ENCODE peak calls at places on chromosomes 1 and 21, in five cellular contexts. One of them, this sample, is unnamed.

GRCh38 chr1:51559501-51559900 is 40.4 kb upstream of the EPS15 start:
- DNase-seq in ovary: no peak
- DNase-seq in HCT116: no peak
- DNase-seq in heart left ventricle: no peak
- DNase-seq in K562: no peak
- DNase-seq in this sample: no peak

GRCh38 chr21:15483138-15483780 is 246.5 kb upstream of the USP25 start:
- DNase-seq in heart left ventricle: peak; percentile 91
- DNase-seq in ovary: peak; percentile 80
- DNase-seq in HCT116: peak; percentile 74
- DNase-seq in K562: peak; percentile 70
- DNase-seq in this sample: peak; percentile 96

GRCh38 chr1:64917328-64917861 is 49.0 kb downstream of the JAK1 start:
- DNase-seq in ovary: peak; percentile 68
- DNase-seq in HCT116: peak; percentile 83
- DNase-seq in heart left ventricle: peak; percentile 80
- DNase-seq in K562: no peak
- DNase-seq in this sample: peak; percentile 47

GRCh38 chr1:16618719-16619118 is 5.4 kb upstream of the NBPF1 start:
- DNase-seq in ovary: peak; percentile 13
- DNase-seq in HCT116: no peak
- DNase-seq in K562: peak; percentile 62
- DNase-seq in heart left ventricle: peak; percentile 22
- DNase-seq in this sample: no peak

GRCh38 chr1:111758373-111758772 is 2.7 kb downstream of the DDX20 start:
- DNase-seq in HCT116: no peak
- DNase-seq in K562: no peak
- DNase-seq in ovary: no peak
- DNase-seq in heart left ventricle: no peak
- DNase-seq in this sample: no peak

GRCh38 chr1:17909634-17910033 is 154.5 kb downstream of the ACTL8 start:
- DNase-seq in K562: peak; percentile 31
- DNase-seq in heart left ventricle: no peak
- DNase-seq in HCT116: no peak
- DNase-seq in ovary: no peak
- DNase-seq in this sample: peak; percentile 39

GRCh38 chr1:179217943-179218507 is 11.5 kb downstream of the ABL2 start:
- DNase-seq in HCT116: no peak
- DNase-seq in K562: no peak
- DNase-seq in heart left ventricle: no peak
- DNase-seq in ovary: no peak
- DNase-seq in this sample: no peak

GRCh38 chr21:34743831-34744230 is 75.0 kb downstream of the CLIC6 start:
- DNase-seq in HCT116: peak; percentile 24
- DNase-seq in ovary: no peak
- DNase-seq in heart left ventricle: peak; percentile 41
- DNase-seq in K562: no peak
- DNase-seq in this sample: no peak

GRCh38 chr21:33021667-33022066 is 4.1 kb upstream of the OLIG2 start:
- DNase-seq in heart left ventricle: no peak
- DNase-seq in ovary: no peak
- DNase-seq in K562: no peak
- DNase-seq in HCT116: no peak
- DNase-seq in this sample: no peak

GRCh38 chr1:62037274-62037673 is 157.4 kb upstream of the L1TD1 start:
- DNase-seq in heart left ventricle: no peak
- DNase-seq in HCT116: no peak
- DNase-seq in K562: no peak
- DNase-seq in ovary: no peak
- DNase-seq in this sample: no peak

GRCh38 chr1:12511128-12511484 is 106.9 kb downstream of the DHRS3 start:
- DNase-seq in ovary: no peak
- DNase-seq in HCT116: no peak
- DNase-seq in heart left ventricle: no peak
- DNase-seq in K562: no peak
- DNase-seq in this sample: no peak

GRCh38 chr1:12513176-12513575 is 104.8 kb downstream of the DHRS3 start:
- DNase-seq in heart left ventricle: no peak
- DNase-seq in K562: no peak
- DNase-seq in ovary: no peak
- DNase-seq in HCT116: no peak
- DNase-seq in this sample: no peak

GRCh38 chr1:12508849-12509248 is 109.2 kb downstream of the DHRS3 start:
- DNase-seq in HCT116: no peak
- DNase-seq in ovary: no peak
- DNase-seq in K562: no peak
- DNase-seq in heart left ventricle: no peak
- DNase-seq in this sample: no peak

GRCh38 chr1:12514597-12514996 is 103.4 kb downstream of the DHRS3 start:
- DNase-seq in K562: no peak
- DNase-seq in heart left ventricle: no peak
- DNase-seq in HCT116: no peak
- DNase-seq in ovary: no peak
- DNase-seq in this sample: no peak

DNA sequence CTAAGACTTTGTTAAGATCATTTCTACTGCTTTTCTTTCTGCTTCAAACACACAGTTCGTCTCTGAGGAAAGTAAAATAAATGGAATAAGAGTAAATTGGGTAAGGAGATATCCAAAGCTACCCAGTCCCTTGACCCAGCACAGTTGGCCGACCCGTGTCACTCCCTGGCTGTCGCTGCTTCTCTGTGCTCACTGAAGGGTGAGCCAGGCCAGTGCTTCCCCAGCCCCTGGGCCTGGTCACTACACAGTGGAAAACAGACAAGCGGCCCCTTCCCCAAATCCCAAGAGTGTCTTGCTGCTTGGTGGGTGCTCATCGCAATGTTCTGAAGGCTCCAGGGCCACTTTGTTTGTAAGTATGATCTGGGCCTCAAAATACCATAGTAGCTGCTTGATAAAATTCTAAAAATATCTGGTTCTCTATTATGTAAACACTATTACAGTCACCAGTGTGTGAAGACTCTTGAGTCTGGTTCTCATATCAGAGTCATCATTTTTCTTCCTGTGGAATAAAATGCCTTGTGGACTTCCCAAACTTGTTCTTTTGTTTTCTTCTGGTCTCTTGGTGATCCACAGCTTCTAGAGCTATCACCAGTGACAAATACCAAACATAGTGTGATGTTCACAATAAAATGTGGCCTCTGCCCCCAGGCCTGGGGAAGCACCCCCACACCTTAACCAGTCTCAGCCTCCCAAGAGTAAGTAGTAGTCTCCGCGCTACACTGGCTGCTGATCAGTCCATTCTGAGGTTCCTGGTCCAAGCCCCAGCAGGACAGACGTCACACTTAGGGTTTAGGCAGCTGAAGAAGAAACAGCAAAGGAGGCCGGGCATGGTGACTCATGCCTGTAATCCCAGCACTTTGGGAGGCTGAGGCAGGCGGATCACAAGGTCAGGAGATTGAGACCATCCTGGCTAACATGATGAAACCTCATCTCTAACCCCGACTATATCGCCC is 106.2 kb downstream of the DHRS3 start:
- DNase-seq in ovary: no peak
- DNase-seq in heart left ventricle: no peak
- DNase-seq in K562: no peak
- DNase-seq in HCT116: no peak
- DNase-seq in this sample: no peak
- H3K4me3 ChIP-seq in ovary: no peak overlapping the region
- H3K4me3 ChIP-seq in heart left ventricle: no peak overlapping the region
- H3K4me3 ChIP-seq in K562: no peak overlapping the region
- H3K4me3 ChIP-seq in HCT116: no peak overlapping the region
- H3K4me3 ChIP-seq in this sample: no peak overlapping the region

GRCh38 chr1:1310476-1311053 is 2.2 kb downstream of the PUSL1 start:
- DNase-seq in ovary: no peak
- DNase-seq in K562: no peak
- DNase-seq in heart left ventricle: no peak
- DNase-seq in HCT116: no peak
- DNase-seq in this sample: no peak

GRCh38 chr1:1307908-1308755 is at the start of the genes ACAP3 and PUSL1:
- DNase-seq in K562: peak; percentile 95
- DNase-seq in ovary: peak; percentile 92
- DNase-seq in heart left ventricle: peak; percentile 94
- DNase-seq in HCT116: peak; percentile 83
- DNase-seq in this sample: peak; percentile 88

GRCh38 chr1:1309525-1310385 is 1.4 kb downstream of the PUSL1 start:
- DNase-seq in HCT116: no peak
- DNase-seq in ovary: no peak
- DNase-seq in heart left ventricle: no peak
- DNase-seq in K562: peak; percentile 41
- DNase-seq in this sample: no peak

GRCh38 chr1:1307261-1307907 is 346 bp downstream of the ACAP3 start:
- DNase-seq in K562: peak; percentile 70
- DNase-seq in ovary: no peak
- DNase-seq in heart left ventricle: peak; percentile 73
- DNase-seq in HCT116: no peak
- DNase-seq in this sample: peak; percentile 44

DNA sequence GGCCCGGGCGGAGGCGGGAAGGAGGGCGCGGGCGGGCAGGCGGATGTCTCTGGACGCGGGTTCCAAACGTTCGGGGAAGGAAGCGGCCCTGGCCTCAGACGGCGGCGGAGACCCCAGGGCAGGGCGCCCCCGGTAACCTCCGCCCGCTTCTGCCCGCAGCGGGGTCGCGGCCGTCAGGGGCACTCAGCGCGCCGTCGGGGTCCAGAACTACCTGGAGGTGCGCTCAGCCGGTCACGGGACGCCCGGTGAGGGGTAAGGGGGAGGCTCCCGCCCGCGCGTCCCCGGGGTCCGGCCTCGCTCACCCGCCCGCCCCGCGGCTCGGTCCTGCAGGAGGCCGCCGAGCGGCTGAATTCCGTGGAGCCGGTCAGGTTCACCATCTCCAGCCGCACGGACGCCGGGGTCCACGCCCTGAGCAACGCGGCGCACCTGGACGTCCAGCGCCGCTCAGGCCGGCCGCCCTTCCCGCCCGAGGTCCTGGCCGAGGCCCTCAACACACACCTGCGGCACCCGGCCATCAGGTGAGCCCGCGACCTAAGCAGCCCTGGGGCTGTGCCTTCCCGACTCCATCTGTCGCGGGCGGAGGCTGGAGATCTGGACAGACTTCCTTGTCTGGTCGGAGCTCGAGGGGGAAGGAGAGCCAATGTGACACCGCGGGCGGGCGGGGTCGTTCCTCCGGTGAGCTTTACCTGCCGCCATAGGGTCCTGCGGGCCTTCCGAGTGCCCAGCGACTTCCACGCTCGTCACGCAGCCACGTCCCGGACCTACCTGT is 543 bp downstream of the PUSL1 start:
- DNase-seq in ovary: peak; percentile 57
- DNase-seq in HCT116: no peak
- DNase-seq in heart left ventricle: no peak
- DNase-seq in K562: peak; percentile 56
- DNase-seq in this sample: no peak
- TF ChIP-seq POLR2A in ovary: no peak
- TF ChIP-seq POLR2A in HCT116: no peak
- TF ChIP-seq POLR2A in heart left ventricle: no peak
- TF ChIP-seq POLR2A in K562: no peak
- TF ChIP-seq POLR2A in this sample: no peak

DNA sequence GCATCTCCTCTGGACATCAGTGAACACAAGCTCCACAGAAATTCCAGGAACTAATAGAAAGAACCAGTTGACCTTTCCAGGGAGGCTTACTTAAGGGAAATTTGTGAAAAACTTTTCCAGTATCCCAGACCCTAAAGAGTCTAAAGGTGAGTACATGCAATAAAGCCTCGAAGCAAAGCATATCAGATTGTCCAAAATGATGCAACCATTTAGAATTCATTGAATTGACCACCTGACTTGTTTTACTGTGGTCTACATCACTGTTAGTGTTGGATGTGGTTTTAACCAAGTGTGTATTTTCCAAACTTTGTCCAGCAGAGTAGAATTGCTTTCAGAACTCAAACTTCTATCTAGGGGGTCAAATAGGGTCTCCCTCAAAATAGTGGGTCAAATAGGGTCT is 76.3 kb upstream of the TIAM1 start:
- DNase-seq in ovary: no peak
- DNase-seq in K562: no peak
- DNase-seq in heart left ventricle: no peak
- DNase-seq in HCT116: no peak
- DNase-seq in this sample: no peak
- H3K27ac ChIP-seq in ovary: no peak overlapping the region
- H3K27ac ChIP-seq in K562: no peak overlapping the region
- H3K27ac ChIP-seq in heart left ventricle: no peak overlapping the region
- H3K27ac ChIP-seq in HCT116: no peak overlapping the region
- H3K27ac ChIP-seq in this sample: no peak overlapping the region

DNA sequence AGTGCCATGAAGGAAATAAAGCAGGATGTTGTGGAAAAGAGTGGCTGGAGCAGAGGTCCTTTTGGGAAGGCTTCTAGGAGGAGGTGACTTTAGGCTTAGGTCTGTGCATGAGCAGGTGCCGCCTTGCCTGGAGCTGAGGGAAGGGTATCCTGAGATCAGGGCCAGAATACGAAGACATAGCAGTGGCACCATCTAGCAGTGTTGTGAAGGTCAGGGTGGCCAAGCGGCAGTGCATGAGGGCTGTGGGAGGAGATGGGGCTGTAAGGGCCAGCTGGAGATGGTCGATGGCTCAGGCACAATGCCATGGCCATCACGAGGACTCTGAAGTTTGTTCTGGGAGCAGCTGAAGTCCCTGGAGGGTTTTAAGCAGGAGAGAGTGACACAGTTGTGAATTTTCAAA is 219.5 kb downstream of the PTPRU start:
- DNase-seq in K562: no peak
- DNase-seq in HCT116: no peak
- DNase-seq in heart left ventricle: no peak
- DNase-seq in ovary: no peak
- DNase-seq in this sample: no peak
- H3K4me3 ChIP-seq in K562: no peak overlapping the region
- H3K4me3 ChIP-seq in HCT116: no peak overlapping the region
- H3K4me3 ChIP-seq in heart left ventricle: no peak overlapping the region
- H3K4me3 ChIP-seq in ovary: no peak overlapping the region
- H3K4me3 ChIP-seq in this sample: no peak overlapping the region

DNA sequence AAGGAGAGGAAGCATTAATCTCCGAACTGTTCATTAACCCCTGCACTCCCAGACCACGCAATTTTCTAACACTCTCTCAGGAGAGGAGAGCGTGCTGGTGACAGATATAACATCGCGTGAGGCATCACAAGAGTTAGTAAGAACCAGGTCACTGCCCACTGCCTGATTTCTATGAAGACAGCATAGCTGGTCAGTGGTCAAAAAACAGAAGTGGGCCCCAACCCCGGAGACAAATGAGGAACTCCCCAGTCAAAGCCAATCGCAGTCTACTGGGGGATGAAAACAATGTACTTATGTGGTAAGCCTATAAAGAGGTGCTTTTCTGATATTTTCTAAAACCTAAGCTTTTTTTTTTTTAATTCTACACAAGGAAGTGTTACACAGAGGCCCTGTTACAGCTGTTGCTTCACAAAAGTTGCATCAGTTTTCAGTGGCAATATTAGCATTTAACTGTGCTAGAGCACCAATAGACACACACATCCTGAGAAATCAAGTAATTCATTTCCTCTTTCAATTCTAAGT is 231.8 kb upstream of the IRF2BP2 start:
- DNase-seq in K562: no peak
- DNase-seq in ovary: no peak
- DNase-seq in heart left ventricle: peak; percentile 55
- DNase-seq in HCT116: no peak
- DNase-seq in this sample: peak; percentile 30
- TF ChIP-seq POLR2A in K562: no peak
- TF ChIP-seq POLR2A in ovary: no peak
- TF ChIP-seq POLR2A in heart left ventricle: no peak
- TF ChIP-seq POLR2A in HCT116: no peak
- TF ChIP-seq POLR2A in this sample: no peak

This sample was measured in testis.